ENCODE peak calls at places on chromosomes 16 and 17, in six cellular contexts. Q is mammary epithelial cell, T is heart left ventricle, O is lower lobe of right lung, J is PC-9, L is psoas muscle. W is an unnamed sample.

GRCh38 chr16:53068423-53068833 is 13.6 kb downstream of the CHD9 start:
- DNase-seq in Q (peak; percentile 32), T (no peak), L (no peak), J (no peak), O (no peak), W (no peak)

GRCh38 chr16:20906225-20906870 is 5.8 kb downstream of the LYRM1 start:
- DNase-seq in T (no peak), Q (peak; percentile 67), J (peak; percentile 96), L (no peak), O (no peak), W (no peak)

GRCh38 chr17:8162232-8162996 is at the start of gene VAMP2:
- DNase-seq in Q (peak; percentile 66), T (peak; percentile 89), L (peak; percentile 93), O (peak; percentile 89), J (no peak), W (peak; percentile 71)

GRCh38 chr16:76277099-76278030 is at the start of gene CNTNAP4:
- DNase-seq in T (no peak), Q (no peak), O (no peak), L (peak; percentile 52), J (no peak), W (peak; percentile 49)

GRCh38 chr16:23650674-23651073 is 9.4 kb downstream of the DCTN5 start:
- DNase-seq in J (no peak), Q (no peak), T (no peak), O (no peak), L (no peak), W (no peak)

GRCh38 chr17:5585814-5586558 is 1.7 kb upstream of the NLRP1 start:
- DNase-seq in Q (peak; percentile 65), L (no peak), J (no peak), T (no peak), O (no peak), W (no peak)

GRCh38 chr17:46975287-46975686 is 3.8 kb downstream of the RPRML start:
- DNase-seq in L (no peak), O (no peak), T (no peak), J (no peak), Q (no peak), W (no peak)

GRCh38 chr16:56965149-56965938 is 3.6 kb downstream of the CETP start:
- DNase-seq in J (no peak), T (no peak), Q (no peak), O (no peak), L (peak; percentile 46), W (no peak)

GRCh38 chr16:8712589-8713361 is 38.4 kb downstream of the ABAT start:
- DNase-seq in Q (no peak), L (no peak), T (no peak), O (no peak), J (no peak), W (no peak)

GRCh38 chr17:42407289-42407836 is 15.7 kb downstream of the CAVIN1 start:
- DNase-seq in J (peak; percentile 72), T (peak; percentile 89), Q (peak; percentile 84), L (peak; percentile 94), O (peak; percentile 89), W (peak; percentile 89)

GRCh38 chr17:34275881-34276280 is 5.9 kb downstream of the CCL7 start:
- DNase-seq in O (no peak), Q (no peak), T (no peak), J (no peak), L (no peak), W (no peak)

GRCh38 chr16:3959148-3959547 is 78.6 kb upstream of the CREBBP start:
- DNase-seq in O (peak; percentile 64), T (no peak), L (no peak), J (peak; percentile 72), Q (peak; percentile 43), W (no peak)

GRCh38 chr16:77564791-77565390 is 130.1 kb upstream of the ADAMTS18 start:
- DNase-seq in T (no peak), O (no peak), L (no peak), J (no peak), Q (no peak), W (no peak)

GRCh38 chr17:69672924-69673323 is 258.4 kb downstream of the MAP2K6 start:
- DNase-seq in J (peak; percentile 60), O (no peak), L (no peak), Q (peak; percentile 32), T (no peak), W (no peak)

GRCh38 chr17:66673668-66674276 is 161.1 kb upstream of the CACNG5 start:
- DNase-seq in J (peak; percentile 87), Q (peak; percentile 69), O (no peak), T (peak; percentile 31), L (no peak), W (no peak)

GRCh38 chr17:71071837-71072236 is 902.5 kb downstream of the KCNJ2 start:
- DNase-seq in T (no peak), J (peak; percentile 94), O (no peak), L (no peak), Q (peak; percentile 98), W (no peak)

GRCh38 chr16:57690782-57691471 is 3.7 kb upstream of the DRC7 start:
- DNase-seq in L (no peak), T (no peak), J (no peak), Q (no peak), O (no peak), W (no peak)

GRCh38 chr16:80459331-80459777 is 81.4 kb upstream of the DYNLRB2 start:
- DNase-seq in L (no peak), Q (no peak), J (no peak), T (peak; percentile 41), O (no peak), W (no peak)

GRCh38 chr16:67886387-67886786 is 1.7 kb downstream of the NRN1L start:
- DNase-seq in T (no peak), O (peak; percentile 63), L (no peak), Q (no peak), J (no peak), W (no peak)

DNA sequence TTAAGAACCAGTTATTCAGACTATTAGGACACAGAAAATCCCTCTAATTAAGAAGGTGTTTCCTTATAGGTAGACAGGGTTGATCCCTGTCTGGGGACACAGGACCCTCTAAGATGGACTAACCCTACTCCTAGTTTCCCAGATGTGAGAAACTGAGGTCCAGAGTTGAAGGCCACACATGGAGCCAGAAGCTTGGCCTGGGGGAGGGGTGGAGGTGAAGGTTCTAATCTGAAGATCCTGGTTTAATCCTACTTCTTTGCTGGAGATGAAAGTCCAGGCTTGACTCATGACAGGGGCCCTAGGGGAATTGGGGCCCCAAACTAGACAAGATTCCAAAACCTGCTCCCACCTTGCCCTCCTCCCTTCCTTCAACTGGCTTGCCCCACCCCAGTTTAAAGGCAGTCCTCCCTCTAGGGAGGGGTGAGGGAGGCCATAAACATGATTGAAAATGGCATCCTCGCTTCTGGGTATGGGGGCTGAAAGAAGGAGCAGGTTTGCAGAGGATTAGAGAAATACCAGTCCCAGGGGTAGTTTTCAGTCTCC is 21.6 kb downstream of the IGF2BP1 start:
- DNase-seq in O (no peak), J (no peak), Q (no peak), T (no peak), L (no peak), W (no peak)
- H3K4me1 ChIP-seq in O (no peaks in the 10 kb centered on the region), J (peaks cover 26% of the 10 kb centered on the region), Q (peaks cover 11% of the 10 kb centered on the region), T (no peaks in the 10 kb centered on the region), L (no peaks in the 10 kb centered on the region), W (no peaks in the 10 kb centered on the region)

GRCh38 chr16:27723711-27724490 is 174.0 kb downstream of the KATNIP start:
- DNase-seq in J (no peak), L (no peak), T (no peak), O (no peak), Q (no peak), W (no peak)

GRCh38 chr16:27720731-27721547 is 171.0 kb downstream of the KATNIP start:
- DNase-seq in T (no peak), O (no peak), J (no peak), L (no peak), Q (no peak), W (peak; percentile 22)

GRCh38 chr16:27722892-27723450 is 173.0 kb downstream of the KATNIP start:
- DNase-seq in T (no peak), J (no peak), O (no peak), L (no peak), Q (no peak), W (no peak)

GRCh38 chr16:27722266-27722636 is 172.3 kb downstream of the KATNIP start:
- DNase-seq in Q (no peak), T (no peak), O (no peak), L (no peak), J (no peak), W (no peak)

GRCh38 chr16:27721548-27722265 is 171.8 kb downstream of the KATNIP start:
- DNase-seq in O (no peak), L (peak; percentile 83), J (no peak), T (peak; percentile 69), Q (no peak), W (no peak)
- H3K4me1 ChIP-seq in O (peaks cover 10% of the 10 kb centered on the region), L (peaks cover 4% of the 10 kb centered on the region), J (no peaks in the 10 kb centered on the region), T (peaks cover 25% of the 10 kb centered on the region), Q (peaks cover 9% of the 10 kb centered on the region), W (no peaks in the 10 kb centered on the region)

GRCh38 chr17:82239926-82240505 is 11.2 kb downstream of the SLC16A3 start:
- DNase-seq in Q (no peak), L (peak; percentile 67), T (no peak), O (no peak), J (no peak), W (peak; percentile 64)

GRCh38 chr17:82239401-82239925 is 10.6 kb downstream of the SLC16A3 start:
- DNase-seq in J (no peak), T (no peak), L (no peak), Q (no peak), O (peak; percentile 48), W (no peak)

GRCh38 chr17:82241926-82242697 is 13.3 kb downstream of the SLC16A3 start:
- DNase-seq in Q (no peak), O (no peak), L (peak; percentile 79), J (no peak), T (peak; percentile 63), W (no peak)

GRCh38 chr17:82241183-82241925 is 12.5 kb downstream of the SLC16A3 start:
- DNase-seq in O (peak; percentile 91), J (no peak), L (peak; percentile 93), T (peak; percentile 82), Q (peak; percentile 81), W (peak; percentile 41)

DNA sequence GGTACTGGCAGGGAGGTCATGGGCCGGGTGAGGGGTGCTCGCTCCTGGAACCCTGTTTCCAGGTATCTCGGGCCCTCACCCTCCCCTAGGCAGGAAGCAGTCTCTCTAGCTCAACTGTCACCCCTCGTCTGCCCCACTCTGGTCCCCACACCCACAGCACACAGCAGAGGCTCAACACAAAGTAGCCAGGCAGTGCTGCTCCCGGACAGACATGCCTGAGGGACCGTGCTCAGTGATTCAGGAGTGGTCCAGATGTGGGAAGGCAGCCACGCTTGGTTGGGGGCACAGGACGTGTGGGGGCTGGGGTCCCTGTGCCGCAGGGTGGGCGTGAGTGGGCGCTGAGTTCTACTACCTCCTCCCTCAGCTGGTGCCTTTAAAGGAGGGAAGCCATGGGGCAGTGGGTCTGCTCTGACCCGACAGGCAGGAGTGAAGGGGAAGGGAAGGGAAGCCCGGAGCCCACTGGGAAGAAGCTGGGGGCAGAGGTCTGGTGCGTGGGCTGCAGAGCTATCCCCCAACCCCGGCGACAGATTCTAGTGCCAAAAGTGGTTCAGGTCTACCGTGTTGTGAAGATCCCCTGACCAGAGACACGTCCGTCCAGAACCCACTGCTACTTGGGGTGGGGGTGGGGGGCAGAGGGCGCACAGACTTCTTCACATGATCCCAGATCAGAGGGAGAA is 11.8 kb downstream of the SLC16A3 start:
- DNase-seq in J (no peak), L (peak; percentile 54), T (no peak), O (peak; percentile 46), Q (no peak), W (no peak)
- H3K4me1 ChIP-seq in J (peaks cover 8% of the 10 kb centered on the region), L (peaks cover 83% of the 10 kb centered on the region), T (peaks cover 78% of the 10 kb centered on the region), O (peaks cover 80% of the 10 kb centered on the region), Q (peaks cover 77% of the 10 kb centered on the region), W (peaks cover 31% of the 10 kb centered on the region)

DNA sequence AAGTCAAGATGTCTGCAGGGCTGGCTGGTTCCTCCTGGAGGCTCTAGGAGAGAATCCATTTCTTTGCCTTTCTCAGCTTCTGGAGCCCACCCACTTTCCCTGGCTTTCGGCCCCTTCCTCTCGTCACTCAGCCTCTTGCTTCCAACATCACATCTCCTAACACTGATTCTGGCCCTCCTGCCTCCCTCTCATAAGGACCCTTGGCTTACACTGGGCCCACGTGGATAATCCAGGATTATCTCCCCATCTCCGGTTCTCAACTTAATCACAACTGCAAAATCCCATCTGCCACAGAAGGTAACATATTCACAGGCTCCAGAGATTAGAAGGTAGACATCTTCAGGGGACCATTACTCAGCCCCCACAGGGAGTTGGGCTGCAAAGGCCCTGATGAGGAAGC is 81.3 kb downstream of the GAS7 start:
- DNase-seq in L (no peak), Q (no peak), T (no peak), J (no peak), O (no peak), W (no peak)
- H3K4me1 ChIP-seq in L (peaks cover 4% of the 10 kb centered on the region), Q (peaks cover 4% of the 10 kb centered on the region), T (peaks cover 80% of the 10 kb centered on the region), J (no peaks in the 10 kb centered on the region), O (peaks cover 72% of the 10 kb centered on the region), W (no peaks in the 10 kb centered on the region)